ENCODE peak calls at places on chromosome 13, in seven cellular contexts. E is A549; C is pancreas; I is prostate gland; S is PC-3; X is CD8-positive, alpha-beta T cell; M is upper lobe of left lung. K is an unnamed sample.

GRCh38 chr13:34640931-34641330 is 301.1 kb upstream of the NBEA start:
- DNase-seq in E (no peak), C (no peak), I (no peak), S (no peak), X (no peak), M (no peak), K (no peak)

GRCh38 chr13:38346764-38347163 is 2.9 kb upstream of the UFM1 start:
- DNase-seq in E (no peak), C (no peak), I (no peak), S (no peak), X (no peak), M (no peak), K (no peak)

GRCh38 chr13:112984501-112984900 is 15.5 kb downstream of the MCF2L start:
- DNase-seq in E (no peak), C (no peak), I (no peak), S (no peak), X (no peak), M (no peak), K (no peak)

GRCh38 chr13:93502071-93502470 is 275.5 kb downstream of the GPC6 start:
- DNase-seq in E (no peak), C (no peak), I (no peak), S (no peak), X (no peak), M (no peak), K (no peak)

GRCh38 chr13:25232937-25233515 is 54.3 kb downstream of the MTMR6 start:
- DNase-seq in E (peak; percentile 41), C (no peak), I (no peak), S (peak; percentile 65), X (no peak), M (no peak), K (no peak)

GRCh38 chr13:59771272-59771671 is 392.5 kb downstream of the DIAPH3 start:
- DNase-seq in E (no peak), C (no peak), I (no peak), S (peak; percentile 38), X (no peak), M (no peak), K (no peak)

GRCh38 chr13:34523401-34523800 is 418.7 kb upstream of the NBEA start:
- DNase-seq in E (no peak), C (no peak), I (no peak), S (peak; percentile 40), X (no peak), M (no peak), K (no peak)

GRCh38 chr13:104253063-104253680 is 1187.0 kb upstream of the SLC10A2 start:
- DNase-seq in E (no peak), C (no peak), I (no peak), S (no peak), X (no peak), M (no peak), K (no peak)

GRCh38 chr13:52011690-52012511 is at the start of gene ALG11:
- DNase-seq in E (peak; percentile 96), C (peak; percentile 99), I (peak; percentile 99), S (peak; percentile 97), X (peak; percentile 100), M (peak; percentile 98), K (peak; percentile 100)

GRCh38 chr13:107534548-107534947 is 680.8 kb downstream of the LIG4 start:
- DNase-seq in E (no peak), C (no peak), I (no peak), S (no peak), X (no peak), M (no peak), K (no peak)

GRCh38 chr13:49409008-49409407 is 34.9 kb downstream of the CAB39L start:
- DNase-seq in E (no peak), C (no peak), I (no peak), S (no peak), X (no peak), M (no peak), K (no peak)

GRCh38 chr13:71754407-71754974 is 112.5 kb downstream of the DACH1 start:
- DNase-seq in E (no peak), C (no peak), I (no peak), S (no peak), X (no peak), M (no peak), K (no peak)

GRCh38 chr13:79745141-79745540 is 264.2 kb downstream of the NDFIP2 start:
- DNase-seq in E (no peak), C (peak; percentile 61), I (no peak), S (no peak), X (no peak), M (no peak), K (no peak)

GRCh38 chr13:74278901-74279300 is 144.7 kb upstream of the KLF12 start:
- DNase-seq in E (no peak), C (no peak), I (no peak), S (peak; percentile 45), X (no peak), M (no peak), K (no peak)

GRCh38 chr13:36509369-36509768 is 77.1 kb downstream of the CCNA1 start:
- DNase-seq in E (no peak), C (no peak), I (no peak), S (peak; percentile 22), X (no peak), M (no peak), K (no peak)

GRCh38 chr13:51453959-51454703 is 1.3 kb upstream of the INTS6 start:
- DNase-seq in E (peak; percentile 3), C (no peak), I (peak; percentile 23), S (peak; percentile 9), X (peak; percentile 62), M (no peak), K (no peak)

GRCh38 chr13:79392882-79393563 is 13.0 kb downstream of the RBM26 start:
- DNase-seq in E (no peak), C (no peak), I (no peak), S (peak; percentile 58), X (no peak), M (no peak), K (no peak)

GRCh38 chr13:50365683-50366391 is 350.6 kb downstream of the KCNRG start:
- DNase-seq in E (peak; percentile 59), C (no peak), I (peak; percentile 30), S (peak; percentile 76), X (peak; percentile 51), M (peak; percentile 66), K (no peak)

GRCh38 chr13:29513981-29514719 is 81.3 kb downstream of the SLC7A1 start:
- DNase-seq in E (no peak), C (no peak), I (no peak), S (no peak), X (no peak), M (no peak), K (peak; percentile 58)
- H3K4me1 ChIP-seq in E (no peaks in the 10 kb centered on the region), C (no peaks in the 10 kb centered on the region), I (no peaks in the 10 kb centered on the region), S (peaks cover 6% of the 10 kb centered on the region), X (no peaks in the 10 kb centered on the region), M (no peaks in the 10 kb centered on the region), K (no peaks in the 10 kb centered on the region)

GRCh38 chr13:114062754-114063153 is 69.7 kb downstream of the RASA3 start:
- DNase-seq in E (no peak), C (peak; percentile 63), I (no peak), S (no peak), X (no peak), M (no peak), K (no peak)

GRCh38 chr13:114065141-114065925 is 67.1 kb downstream of the RASA3 start:
- DNase-seq in E (peak; percentile 89), C (peak; percentile 89), I (peak; percentile 83), S (peak; percentile 95), X (peak; percentile 74), M (peak; percentile 89), K (peak; percentile 90)

GRCh38 chr13:114064516-114065140 is 67.8 kb downstream of the RASA3 start:
- DNase-seq in E (peak; percentile 45), C (peak; percentile 50), I (peak; percentile 36), S (peak; percentile 20), X (no peak), M (no peak), K (no peak)

GRCh38 chr13:114062341-114062740 is 70.1 kb downstream of the RASA3 start:
- DNase-seq in E (no peak), C (no peak), I (no peak), S (no peak), X (no peak), M (no peak), K (no peak)

GRCh38 chr13:114063545-114064515 is 68.6 kb downstream of the RASA3 start:
- DNase-seq in E (peak; percentile 60), C (peak; percentile 60), I (no peak), S (peak; percentile 22), X (no peak), M (peak; percentile 80), K (peak; percentile 86)
- H3K4me3 ChIP-seq in E (peak overlapping the region; percentile 42), C (peak overlapping the region; percentile 20), I (no peak overlapping the region), S (peak overlapping the region; percentile 64), X (no peak overlapping the region), M (peak overlapping the region; percentile 34), K (peak overlapping the region; percentile 43)

GRCh38 chr13:111359237-111359915 is 38.9 kb downstream of the TEX29 start:
- DNase-seq in E (no peak), C (no peak), I (no peak), S (no peak), X (no peak), M (no peak), K (no peak)
- TF ChIP-seq CTCF in E (no peak), C (no peak), I (no peak), S (no peak), X (no peak), M (no peak), K (no peak)

GRCh38 chr13:44304433-44304725 is 69.2 kb upstream of the SERP2 start:
- DNase-seq in E (no peak), C (no peak), I (no peak), S (no peak), X (no peak), M (no peak), K (no peak)

GRCh38 chr13:44305216-44305615 is 68.4 kb upstream of the SERP2 start:
- DNase-seq in E (no peak), C (no peak), I (no peak), S (no peak), X (no peak), M (no peak), K (no peak)

GRCh38 chr13:44307255-44307654 is 66.4 kb upstream of the SERP2 start:
- DNase-seq in E (peak; percentile 27), C (no peak), I (no peak), S (peak; percentile 15), X (no peak), M (no peak), K (no peak)

GRCh38 chr13:44306401-44307192 is 67.0 kb upstream of the SERP2 start:
- DNase-seq in E (peak; percentile 94), C (no peak), I (peak; percentile 74), S (peak; percentile 95), X (no peak), M (peak; percentile 62), K (peak; percentile 66)

GRCh38 chr13:44305845-44306244 is 67.8 kb upstream of the SERP2 start:
- DNase-seq in E (no peak), C (no peak), I (no peak), S (peak; percentile 28), X (no peak), M (no peak), K (no peak)
- H3K4me1 ChIP-seq in E (peaks cover 81% of the 10 kb centered on the region), C (no peaks in the 10 kb centered on the region), I (peaks cover 24% of the 10 kb centered on the region), S (peaks cover 74% of the 10 kb centered on the region), X (peaks cover 10% of the 10 kb centered on the region), M (peaks cover 26% of the 10 kb centered on the region), K (peaks cover 31% of the 10 kb centered on the region)

GRCh38 chr13:94712812-94713555 is 639 bp upstream of the SOX21 start:
- DNase-seq in E (peak; percentile 55), C (peak; percentile 75), I (peak; percentile 56), S (peak; percentile 74), X (no peak), M (no peak), K (peak; percentile 68)
- H3K4me3 ChIP-seq in E (peak overlapping the region; percentile 55), C (peak overlapping the region; percentile 40), I (peak overlapping the region; percentile 37), S (peak overlapping the region; percentile 98), X (no peak overlapping the region), M (peak overlapping the region; percentile 36), K (peak overlapping the region; percentile 30)

K was measured in upper lobe of right lung.